ENCODE peak calls at places on chromosomes 3 and 15, in four cellular contexts. F, J, Q and S are unnamed samples.

GRCh38 chr15:27341780-27342343 is 370.9 kb downstream of the GABRG3 start:
- DNase-seq in Q (no peak), F (no peak), J (no peak), S (no peak)

GRCh38 chr15:37038036-37038715 is 62.2 kb downstream of the MEIS2 start:
- DNase-seq in Q (no peak), F (no peak), J (no peak), S (no peak)

GRCh38 chr15:48941913-48942312 is 21.8 kb downstream of the SHC4 start:
- DNase-seq in J (no peak), F (no peak), Q (no peak), S (no peak)

GRCh38 chr3:196169836-196170240 is 41.4 kb downstream of the ZDHHC19 start:
- DNase-seq in J (no peak), F (no peak), Q (no peak), S (no peak)

GRCh38 chr3:25513642-25514266 is 85.7 kb downstream of the RARB start:
- DNase-seq in J (no peak), F (peak), Q (no peak), S (no peak)

GRCh38 chr15:89893027-89893426 is 767 bp downstream of the AP3S2 start:
- DNase-seq in Q (no peak), F (no peak), J (no peak), S (no peak)

GRCh38 chr3:100263583-100263982 is 2.8 kb downstream of the TBC1D23 start:
- DNase-seq in J (no peak), Q (no peak), F (no peak), S (no peak)

GRCh38 chr3:76753599-76753998 is 286.3 kb upstream of the ROBO2 start:
- DNase-seq in Q (no peak), F (peak), J (no peak), S (no peak)

GRCh38 chr3:132605374-132605792 is 8.3 kb downstream of the ACKR4 start:
- DNase-seq in J (no peak), F (no peak), Q (no peak), S (no peak)

GRCh38 chr3:183698318-183698731 is 728 bp downstream of the YEATS2 start:
- DNase-seq in J (no peak), F (peak), Q (peak), S (peak)

GRCh38 chr15:73939138-73939537 is 12.9 kb downstream of the LOXL1 start:
- DNase-seq in J (no peak), F (no peak), Q (no peak), S (no peak)

GRCh38 chr15:34358948-34359347 is 8.0 kb downstream of the LPCAT4 start:
- DNase-seq in F (no peak), J (no peak), Q (no peak), S (no peak)

GRCh38 chr15:84766461-84767005 is 18.1 kb downstream of the ZNF592 start:
- DNase-seq in J (no peak), F (no peak), Q (no peak), S (no peak)

GRCh38 chr3:57557088-57557537 is 1.0 kb downstream of the PDE12 start:
- DNase-seq in Q (no peak), J (no peak), F (peak), S (no peak)

GRCh38 chr15:43465105-43465504 is 27.9 kb downstream of the TP53BP1 start:
- DNase-seq in Q (no peak), F (no peak), J (no peak), S (no peak)

GRCh38 chr3:38165722-38166387 is 518 bp downstream of the OXSR1 start:
- DNase-seq in J (peak), Q (peak), F (no peak), S (no peak)

GRCh38 chr3:71254251-71254650 is 329.3 kb downstream of the FOXP1 start:
- DNase-seq in J (no peak), F (no peak), Q (peak), S (no peak)

GRCh38 chr3:97970131-97970530 is 2.1 kb downstream of the RIOX2 start:
- DNase-seq in J (no peak), Q (no peak), F (no peak), S (no peak)

GRCh38 chr15:58137686-58138085 is 495 bp upstream of the AQP9 start:
- DNase-seq in Q (no peak), F (no peak), J (no peak), S (no peak)

GRCh38 chr3:160780246-160780645 is 24.2 kb downstream of the PPM1L start:
- DNase-seq in Q (no peak), J (no peak), F (no peak), S (no peak)

GRCh38 chr3:123449092-123449985 is 449 bp upstream of the ADCY5 start:
- DNase-seq in J (peak), Q (peak), F (peak), S (peak)

GRCh38 chr15:67943961-67944674 is 104.3 kb upstream of the RNU6-1 start:
- DNase-seq in J (no peak), F (no peak), Q (no peak), S (no peak)

GRCh38 chr15:80436511-80437307 is 32.5 kb downstream of the ARNT2 start:
- DNase-seq in Q (no peak), F (no peak), J (no peak), S (no peak)

GRCh38 chr15:78291698-78292097 is 7.7 kb downstream of the SKIC8 start:
- DNase-seq in Q (no peak), J (no peak), F (no peak), S (no peak)

GRCh38 chr15:101495334-101496197 is 6.1 kb upstream of the PCSK6 start:
- DNase-seq in F (no peak), J (no peak), Q (no peak), S (no peak)

GRCh38 chr3:169278092-169278491 is 385.4 kb downstream of the MECOM start:
- DNase-seq in J (no peak), F (no peak), Q (no peak), S (no peak)

GRCh38 chr3:23487015-23487414 is 283.9 kb downstream of the UBE2E2 start:
- DNase-seq in Q (no peak), F (no peak), J (no peak), S (no peak)